ENCODE peak calls at places on chromosome 7, in seven cellular contexts. U is DND-41; M is heart left ventricle; Q is stomach; G is CD8-positive, alpha-beta T cell; F is hepatocyte; T is lower lobe of right lung. I is an unnamed sample.

GRCh38 chr7:26510226-26510957 is 218.7 kb downstream of the SNX10 start:
- DNase-seq in U (no peak), M (no peak), Q (no peak), G (no peak), F (no peak), T (no peak), I (no peak)

GRCh38 chr7:34058791-34059550 is 153.6 kb downstream of the BMPER start:
- DNase-seq in U (no peak), M (no peak), Q (no peak), G (no peak), F (no peak), T (no peak), I (no peak)

GRCh38 chr7:150897502-150898474 is 45.5 kb downstream of the AOC1 start:
- DNase-seq in U (no peak), M (no peak), Q (no peak), G (no peak), F (no peak), T (no peak), I (no peak)

GRCh38 chr7:41103331-41103730 is 599.6 kb downstream of the INHBA start:
- DNase-seq in U (no peak), M (no peak), Q (no peak), G (no peak), F (no peak), T (no peak), I (no peak)

GRCh38 chr7:14902589-14902963 is at the start of gene DGKB:
- DNase-seq in U (no peak), M (peak; percentile 57), Q (no peak), G (no peak), F (peak; percentile 18), T (peak; percentile 10), I (no peak)

GRCh38 chr7:79317728-79318127 is 135.7 kb downstream of the MAGI2 start:
- DNase-seq in U (no peak), M (no peak), Q (no peak), G (no peak), F (peak; percentile 76), T (no peak), I (no peak)

GRCh38 chr7:38951213-38951612 is 26.5 kb upstream of the POU6F2 start:
- DNase-seq in U (no peak), M (no peak), Q (no peak), G (no peak), F (no peak), T (no peak), I (no peak)

GRCh38 chr7:87797798-87798403 is 78.3 kb downstream of the SLC25A40 start:
- DNase-seq in U (peak; percentile 13), M (no peak), Q (no peak), G (no peak), F (peak; percentile 54), T (no peak), I (no peak)

GRCh38 chr7:39735903-39736302 is 112.5 kb downstream of the RALA start:
- DNase-seq in U (no peak), M (no peak), Q (no peak), G (no peak), F (no peak), T (no peak), I (no peak)

GRCh38 chr7:67854236-67854635 is 857.6 kb downstream of the TYW1 start:
- DNase-seq in U (no peak), M (no peak), Q (no peak), G (no peak), F (peak; percentile 18), T (no peak), I (no peak)

GRCh38 chr7:83643754-83644153 is 5.2 kb downstream of the SEMA3E start:
- DNase-seq in U (no peak), M (no peak), Q (no peak), G (no peak), F (no peak), T (no peak), I (no peak)

GRCh38 chr7:437293-438280 is 82.1 kb downstream of the PDGFA start:
- DNase-seq in U (no peak), M (no peak), Q (no peak), G (no peak), F (no peak), T (no peak), I (no peak)

GRCh38 chr7:116527521-116527920 is 2.7 kb downstream of the CAV1 start:
- DNase-seq in U (no peak), M (no peak), Q (no peak), G (no peak), F (no peak), T (no peak), I (no peak)

GRCh38 chr7:117679120-117679519 is 194.1 kb downstream of the CTTNBP2 start:
- DNase-seq in U (no peak), M (no peak), Q (no peak), G (no peak), F (no peak), T (no peak), I (no peak)

GRCh38 chr7:31320675-31321074 is 19.9 kb downstream of the NEUROD6 start:
- DNase-seq in U (no peak), M (no peak), Q (no peak), G (no peak), F (no peak), T (no peak), I (no peak)

GRCh38 chr7:134448359-134449229 is 10.3 kb downstream of the AKR1B1 start:
- DNase-seq in U (no peak), M (no peak), Q (no peak), G (no peak), F (no peak), T (no peak), I (peak; percentile 43)

GRCh38 chr7:157488966-157489365 is 152.2 kb downstream of the DNAJB6 start:
- DNase-seq in U (no peak), M (no peak), Q (peak; percentile 11), G (no peak), F (no peak), T (no peak), I (peak; percentile 16)

GRCh38 chr7:150974468-150975391 is 3.4 kb downstream of the KCNH2 start:
- DNase-seq in U (peak; percentile 84), M (peak; percentile 64), Q (peak; percentile 55), G (peak; percentile 74), F (peak; percentile 72), T (no peak), I (no peak)

GRCh38 chr7:22751341-22751740 is 24.3 kb downstream of the IL6 start:
- DNase-seq in U (no peak), M (no peak), Q (no peak), G (no peak), F (no peak), T (no peak), I (no peak)

GRCh38 chr7:41696323-41696916 is 6.5 kb downstream of the INHBA start:
- DNase-seq in U (peak; percentile 17), M (peak; percentile 70), Q (peak; percentile 66), G (no peak), F (peak; percentile 91), T (peak; percentile 76), I (peak; percentile 85)

GRCh38 chr7:32039000-32039756 is 31.0 kb downstream of the PDE1C start:
- DNase-seq in U (no peak), M (no peak), Q (no peak), G (no peak), F (peak; percentile 51), T (no peak), I (no peak)

DNA sequence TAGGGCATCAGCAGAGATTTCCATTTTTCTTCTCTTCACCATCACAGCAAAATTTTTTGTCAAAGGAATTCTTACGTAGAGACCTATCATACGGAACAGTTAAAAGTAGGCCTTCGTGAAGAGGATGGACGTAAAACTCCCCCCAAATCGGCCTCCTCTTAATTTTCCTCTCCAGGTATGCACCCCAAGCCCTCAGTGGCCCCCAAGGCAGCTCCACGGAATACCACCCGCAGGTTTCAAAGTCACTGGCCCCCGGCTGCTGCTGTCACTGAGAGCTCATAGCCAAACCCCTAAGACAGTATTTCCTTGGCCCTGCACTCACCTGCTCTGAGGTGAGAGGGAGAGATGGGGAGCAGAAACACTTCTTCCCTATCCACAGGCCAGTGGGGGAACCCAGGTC is 8.8 kb downstream of the PODXL start:
- DNase-seq in U (no peak), M (no peak), Q (no peak), G (no peak), F (no peak), T (no peak), I (no peak)
- H3K4me1 ChIP-seq in U (no peaks in the 10 kb centered on the region), M (peaks cover 20% of the 10 kb centered on the region), Q (no peaks in the 10 kb centered on the region), G (no peaks in the 10 kb centered on the region), F (peaks cover 4% of the 10 kb centered on the region), T (peaks cover 35% of the 10 kb centered on the region), I (no peaks in the 10 kb centered on the region)

DNA sequence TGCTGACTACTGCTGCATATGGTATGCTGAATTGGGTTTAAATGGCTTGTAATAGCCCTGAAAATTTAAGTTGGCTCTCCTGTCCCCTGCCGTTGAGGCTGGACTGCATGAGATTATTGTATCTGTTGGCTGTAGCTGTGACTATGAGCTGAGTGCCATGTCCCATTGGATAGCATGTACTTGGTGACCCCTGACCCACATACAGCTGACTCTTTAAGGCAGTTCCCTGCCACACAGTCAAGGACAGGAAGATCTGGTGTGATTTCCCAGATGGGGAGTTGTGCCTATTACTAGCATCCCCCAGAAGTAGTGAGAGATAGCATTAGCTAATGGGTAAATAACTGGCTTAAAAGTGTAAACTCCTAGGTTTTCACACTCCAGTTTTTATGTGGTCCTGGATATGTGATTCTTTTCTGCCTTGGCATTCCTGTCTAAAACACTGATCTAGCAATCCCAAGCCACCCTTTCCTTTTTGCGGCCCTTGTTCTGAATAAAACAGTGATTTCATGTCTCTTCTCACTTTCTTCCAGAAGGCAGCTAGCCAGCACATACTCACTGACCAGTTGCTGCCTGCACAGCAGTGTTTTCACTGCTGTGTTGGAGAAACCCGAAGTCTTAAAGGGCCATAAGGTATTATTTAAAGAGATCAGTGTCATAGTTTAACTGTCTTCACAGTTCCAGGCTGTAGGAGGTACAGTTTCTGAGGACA is 35.9 kb downstream of the LRRC4 start:
- DNase-seq in U (no peak), M (no peak), Q (no peak), G (no peak), F (no peak), T (no peak), I (no peak)
- H3K27ac ChIP-seq in U (no peak overlapping the region), M (peak overlapping the region; percentile 70), Q (peak overlapping the region; percentile 22), G (no peak overlapping the region), F (peak overlapping the region; percentile 46), T (peak overlapping the region; percentile 32), I (peak overlapping the region; percentile 72)

GRCh38 chr7:74475987-74476350 is 22.3 kb downstream of the GTF2IRD1 start:
- DNase-seq in U (no peak), M (no peak), Q (no peak), G (no peak), F (no peak), T (no peak), I (no peak)

GRCh38 chr7:74475243-74475986 is 21.7 kb downstream of the GTF2IRD1 start:
- DNase-seq in U (no peak), M (no peak), Q (peak; percentile 63), G (no peak), F (no peak), T (peak; percentile 71), I (no peak)

GRCh38 chr7:74476546-74477095 is 22.9 kb downstream of the GTF2IRD1 start:
- DNase-seq in U (no peak), M (no peak), Q (no peak), G (no peak), F (no peak), T (no peak), I (no peak)

GRCh38 chr7:74478671-74479065 is 25.0 kb downstream of the GTF2IRD1 start:
- DNase-seq in U (no peak), M (no peak), Q (no peak), G (no peak), F (no peak), T (no peak), I (no peak)

GRCh38 chr7:74477188-74477587 is 23.5 kb downstream of the GTF2IRD1 start:
- DNase-seq in U (no peak), M (no peak), Q (no peak), G (no peak), F (no peak), T (peak; percentile 60), I (no peak)
- H3K4me1 ChIP-seq in U (no peaks in the 10 kb centered on the region), M (peaks cover 52% of the 10 kb centered on the region), Q (peaks cover 63% of the 10 kb centered on the region), G (no peaks in the 10 kb centered on the region), F (peaks cover 54% of the 10 kb centered on the region), T (peaks cover 57% of the 10 kb centered on the region), I (peaks cover 65% of the 10 kb centered on the region)

GRCh38 chr7:37921876-37922275 is 1.4 kb downstream of the EPDR1 start:
- DNase-seq in U (no peak), M (no peak), Q (no peak), G (no peak), F (no peak), T (no peak), I (no peak)
- H3K27ac ChIP-seq in U (peak overlapping the region; percentile 18), M (peak overlapping the region; percentile 84), Q (no peak overlapping the region), G (no peak overlapping the region), F (no peak overlapping the region), T (peak overlapping the region; percentile 92), I (no peak overlapping the region)